ENCODE peak calls at places on chromosome 10, in five cellular contexts. Y is Panc1, E is HCT116, A is K562, M is upper lobe of left lung. K is an unnamed sample.

GRCh38 chr10:7311256-7312178 is 99.3 kb downstream of the SFMBT2 start:
- ATAC-seq in A (no peak), M (no peak), E (no peak), Y (peak; percentile 83), K (no peak)

GRCh38 chr10:71015674-71016073 is 127.3 kb upstream of the PCBD1 start:
- ATAC-seq in M (no peak), Y (no peak), A (no peak), E (no peak), K (no peak)

GRCh38 chr10:70932415-70933196 is 44.2 kb upstream of the PCBD1 start:
- ATAC-seq in E (no peak), A (no peak), M (no peak), Y (no peak), K (no peak)

GRCh38 chr10:6350609-6351008 is 147.9 kb downstream of the PFKFB3 start:
- ATAC-seq in Y (no peak), M (no peak), A (no peak), E (no peak), K (no peak)

GRCh38 chr10:63837043-63837442 is 315.8 kb downstream of the REEP3 start:
- ATAC-seq in M (no peak), Y (no peak), E (no peak), A (no peak), K (no peak)

GRCh38 chr10:70566515-70567290 is 35.8 kb downstream of the PRF1 start:
- ATAC-seq in M (no peak), E (no peak), Y (no peak), A (peak; percentile 9), K (no peak)

GRCh38 chr10:24822557-24822956 is 98.9 kb upstream of the ARHGAP21 start:
- ATAC-seq in A (no peak), Y (no peak), M (no peak), E (no peak), K (no peak)

GRCh38 chr10:120453886-120454285 is 3.1 kb upstream of the PLPP4 start:
- ATAC-seq in Y (no peak), A (no peak), M (no peak), E (no peak), K (no peak)

GRCh38 chr10:62025901-62026879 is 124.7 kb downstream of the ARID5B start:
- ATAC-seq in M (no peak), E (no peak), Y (no peak), A (no peak), K (no peak)

GRCh38 chr10:98266647-98267046 is 1.3 kb downstream of the LOXL4 start:
- ATAC-seq in Y (no peak), M (no peak), A (no peak), E (no peak), K (no peak)
- H3K27ac ChIP-seq in Y (no peak overlapping the region), M (no peak overlapping the region), A (no peak overlapping the region), E (no peak overlapping the region), K (peak overlapping the region; percentile 91)

DNA sequence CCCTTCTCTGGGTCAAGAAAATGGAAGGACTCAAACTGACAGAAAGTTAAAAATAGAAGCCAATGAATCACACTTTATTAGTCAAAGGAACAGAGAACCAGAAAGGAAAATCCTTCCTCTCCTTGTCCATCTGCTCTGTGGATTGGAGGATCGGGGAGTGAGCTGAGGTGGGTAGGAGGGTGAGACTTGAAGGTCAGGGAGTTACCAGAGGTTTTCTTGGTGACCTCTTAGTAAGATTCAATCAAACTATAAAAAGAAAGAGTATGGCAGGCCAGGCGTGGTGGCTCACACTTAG is 12.2 kb downstream of the TLX1 start:
- ATAC-seq in E (no peak), Y (no peak), M (no peak), A (no peak), K (no peak)
- H3K27me3 ChIP-seq in E (no peaks in the 10 kb centered on the region), Y (peaks cover 6% of the 10 kb centered on the region), M (peaks cover 11% of the 10 kb centered on the region), A (peaks cover 26% of the 10 kb centered on the region), K (peaks cover 100% of the 10 kb centered on the region)

GRCh38 chr10:126667568-126667967 is 2.9 kb downstream of the C10orf90 start:
- ATAC-seq in E (no peak), A (no peak), M (no peak), Y (no peak), K (no peak)
- TF ChIP-seq POLR2AphosphoS5 in E (no peak), A (no peak), M (no peak), Y (no peak), K (no peak)

GRCh38 chr10:13120786-13121499 is 21.0 kb downstream of the OPTN start:
- ATAC-seq in Y (no peak), M (peak; percentile 86), A (peak; percentile 45), E (no peak), K (peak; percentile 85)
- H3K27ac ChIP-seq in Y (no peak overlapping the region), M (no peak overlapping the region), A (no peak overlapping the region), E (no peak overlapping the region), K (peak overlapping the region; percentile 5)

GRCh38 chr10:74289172-74289571 is 138.2 kb downstream of the ADK start:
- ATAC-seq in E (no peak), A (no peak), M (no peak), Y (no peak), K (no peak)

GRCh38 chr10:74293686-74294365 is 142.8 kb downstream of the ADK start:
- ATAC-seq in M (peak; percentile 57), Y (no peak), A (peak; percentile 57), E (peak; percentile 45), K (no peak)

GRCh38 chr10:74292871-74293427 is 141.9 kb downstream of the ADK start:
- ATAC-seq in A (peak; percentile 73), E (peak; percentile 83), Y (no peak), M (no peak), K (no peak)

GRCh38 chr10:74289956-74290355 is 138.9 kb downstream of the ADK start:
- ATAC-seq in A (no peak), M (no peak), E (no peak), Y (no peak), K (no peak)

GRCh38 chr10:74290703-74291102 is 139.7 kb downstream of the ADK start:
- ATAC-seq in E (no peak), M (peak; percentile 59), A (no peak), Y (no peak), K (no peak)
- H3K27me3 ChIP-seq in E (no peaks in the 10 kb centered on the region), M (no peaks in the 10 kb centered on the region), A (no peaks in the 10 kb centered on the region), Y (no peaks in the 10 kb centered on the region), K (no peaks in the 10 kb centered on the region)

GRCh38 chr10:112956631-112957350 is 6.7 kb downstream of the TCF7L2 start:
- ATAC-seq in Y (no peak), M (no peak), E (no peak), A (no peak), K (no peak)
- TF ChIP-seq POLR2AphosphoS5 in Y (no peak), M (no peak), E (no peak), A (no peak), K (no peak)

GRCh38 chr10:97780991-97781540 is 9.3 kb upstream of the SFRP5 start:
- ATAC-seq in M (no peak), A (peak; percentile 44), E (peak; percentile 17), Y (peak; percentile 54), K (peak; percentile 57)

GRCh38 chr10:97779975-97780374 is 8.2 kb upstream of the SFRP5 start:
- ATAC-seq in A (no peak), Y (no peak), E (no peak), M (no peak), K (no peak)

GRCh38 chr10:97779492-97779891 is 7.7 kb upstream of the SFRP5 start:
- ATAC-seq in Y (no peak), E (no peak), A (no peak), M (no peak), K (no peak)

GRCh38 chr10:97782455-97783228 is 10.8 kb upstream of the SFRP5 start:
- ATAC-seq in A (peak; percentile 53), M (no peak), E (no peak), Y (no peak), K (no peak)

GRCh38 chr10:97781541-97782331 is 9.9 kb upstream of the SFRP5 start:
- ATAC-seq in A (peak; percentile 34), E (peak; percentile 22), M (no peak), Y (peak; percentile 51), K (no peak)
- H3K27ac ChIP-seq in A (no peak overlapping the region), E (no peak overlapping the region), M (no peak overlapping the region), Y (no peak overlapping the region), K (peak overlapping the region; percentile 50)

DNA sequence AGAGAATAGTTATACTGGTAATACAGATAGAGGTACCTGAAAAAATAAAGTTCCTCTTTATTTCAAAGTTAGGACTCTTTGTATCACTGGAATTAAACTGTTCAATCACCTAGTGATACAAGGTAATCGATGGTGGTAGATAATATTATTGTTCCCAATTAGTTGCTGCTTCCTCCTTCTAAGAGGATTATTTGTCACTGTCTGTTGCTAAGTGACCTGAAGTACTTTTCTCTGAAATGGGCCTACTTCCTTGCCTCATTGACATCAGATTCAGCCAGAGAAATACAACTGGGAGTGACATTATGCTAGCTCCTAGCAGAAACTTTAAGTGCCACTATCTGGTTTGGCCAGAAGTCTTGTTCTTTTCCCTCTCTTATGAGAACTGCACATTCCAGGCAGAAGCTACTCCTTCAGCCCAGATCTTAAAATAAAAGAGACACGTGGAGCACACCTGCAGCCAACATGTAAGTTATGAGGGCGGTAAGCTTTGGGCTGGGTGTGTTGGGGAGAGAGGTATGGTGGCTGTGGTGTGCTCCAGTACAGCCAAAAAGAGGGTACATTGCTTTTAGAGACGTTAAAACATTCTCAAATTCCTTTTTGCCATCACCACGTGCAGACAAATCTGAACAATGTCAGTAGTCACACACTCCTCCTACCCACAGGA is 54.8 kb downstream of the MINDY3 start:
- ATAC-seq in M (no peak), E (no peak), A (peak; percentile 16), Y (no peak), K (no peak)
- H3K27me3 ChIP-seq in M (no peaks in the 10 kb centered on the region), E (no peaks in the 10 kb centered on the region), A (no peaks in the 10 kb centered on the region), Y (no peaks in the 10 kb centered on the region), K (no peaks in the 10 kb centered on the region)